ENCODE peak calls at places on chromosomes 5 and 9, in five cellular contexts. One of them, this sample, is unnamed.

GRCh38 chr9:130040901-130041647 is 1.9 kb downstream of the FNBP1 start:
- DNase-seq in astrocyte of the cerebellum: no peak
- DNase-seq in IMR-90: no peak
- DNase-seq in Calu3: no peak
- DNase-seq in HepG2: no peak
- DNase-seq in this sample: no peak

GRCh38 chr5:10328323-10328722 is 20.6 kb upstream of the CMBL start:
- DNase-seq in astrocyte of the cerebellum: no peak
- DNase-seq in HepG2: no peak
- DNase-seq in Calu3: no peak
- DNase-seq in IMR-90: peak; percentile 28
- DNase-seq in this sample: no peak

GRCh38 chr5:154428208-154428607 is 17.6 kb upstream of the SAP30L start:
- DNase-seq in IMR-90: no peak
- DNase-seq in Calu3: no peak
- DNase-seq in HepG2: no peak
- DNase-seq in astrocyte of the cerebellum: no peak
- DNase-seq in this sample: no peak

GRCh38 chr5:116864157-116864837 is 289.7 kb upstream of the SEMA6A start:
- DNase-seq in IMR-90: no peak
- DNase-seq in Calu3: peak; percentile 6
- DNase-seq in HepG2: peak; percentile 99
- DNase-seq in astrocyte of the cerebellum: no peak
- DNase-seq in this sample: no peak

GRCh38 chr5:78533356-78533755 is 115.2 kb downstream of the LHFPL2 start:
- DNase-seq in HepG2: peak; percentile 30
- DNase-seq in Calu3: no peak
- DNase-seq in astrocyte of the cerebellum: no peak
- DNase-seq in IMR-90: peak; percentile 38
- DNase-seq in this sample: no peak

GRCh38 chr5:76789991-76790571 is 28.7 kb upstream of the F2RL1 start:
- DNase-seq in IMR-90: peak; percentile 85
- DNase-seq in Calu3: no peak
- DNase-seq in astrocyte of the cerebellum: no peak
- DNase-seq in HepG2: no peak
- DNase-seq in this sample: no peak

GRCh38 chr9:86043999-86044398 is 55.4 kb downstream of the GOLM1 start:
- DNase-seq in astrocyte of the cerebellum: no peak
- DNase-seq in Calu3: no peak
- DNase-seq in IMR-90: no peak
- DNase-seq in HepG2: peak; percentile 16
- DNase-seq in this sample: no peak

GRCh38 chr5:98755406-98755805 is 18.1 kb upstream of the RGMB start:
- DNase-seq in HepG2: no peak
- DNase-seq in IMR-90: peak; percentile 90
- DNase-seq in Calu3: no peak
- DNase-seq in astrocyte of the cerebellum: peak; percentile 39
- DNase-seq in this sample: no peak

GRCh38 chr9:94796687-94797086 is 70.2 kb downstream of the AOPEP start:
- DNase-seq in HepG2: no peak
- DNase-seq in astrocyte of the cerebellum: no peak
- DNase-seq in IMR-90: no peak
- DNase-seq in Calu3: no peak
- DNase-seq in this sample: no peak

GRCh38 chr9:70616401-70617010 is 202.0 kb upstream of the KLF9 start:
- DNase-seq in IMR-90: no peak
- DNase-seq in HepG2: no peak
- DNase-seq in Calu3: no peak
- DNase-seq in astrocyte of the cerebellum: no peak
- DNase-seq in this sample: no peak

GRCh38 chr5:80479713-80480112 is 8.2 kb upstream of the FAM151B start:
- DNase-seq in IMR-90: no peak
- DNase-seq in astrocyte of the cerebellum: no peak
- DNase-seq in HepG2: no peak
- DNase-seq in Calu3: no peak
- DNase-seq in this sample: no peak

GRCh38 chr9:22395585-22396205 is 50.9 kb upstream of the DMRTA1 start:
- DNase-seq in HepG2: peak; percentile 18
- DNase-seq in IMR-90: peak; percentile 2
- DNase-seq in Calu3: no peak
- DNase-seq in astrocyte of the cerebellum: peak; percentile 53
- DNase-seq in this sample: no peak

GRCh38 chr9:70044450-70045307 is 1.0 kb downstream of the MAMDC2 start:
- DNase-seq in HepG2: no peak
- DNase-seq in IMR-90: peak; percentile 63
- DNase-seq in Calu3: peak; percentile 21
- DNase-seq in astrocyte of the cerebellum: no peak
- DNase-seq in this sample: no peak

GRCh38 chr5:33105521-33105941 is 335.2 kb upstream of the TARS1 start:
- DNase-seq in HepG2: no peak
- DNase-seq in astrocyte of the cerebellum: no peak
- DNase-seq in Calu3: no peak
- DNase-seq in IMR-90: peak; percentile 82
- DNase-seq in this sample: peak; percentile 59

GRCh38 chr5:140108093-140109049 is 5.5 kb upstream of the PURA start:
- DNase-seq in IMR-90: no peak
- DNase-seq in Calu3: peak; percentile 92
- DNase-seq in HepG2: no peak
- DNase-seq in astrocyte of the cerebellum: no peak
- DNase-seq in this sample: no peak

GRCh38 chr5:149341846-149342245 is 3.5 kb upstream of the GRPEL2 start:
- DNase-seq in Calu3: no peak
- DNase-seq in astrocyte of the cerebellum: no peak
- DNase-seq in HepG2: no peak
- DNase-seq in IMR-90: no peak
- DNase-seq in this sample: no peak

GRCh38 chr9:20808002-20808401 is 123.9 kb downstream of the FOCAD start:
- DNase-seq in Calu3: no peak
- DNase-seq in astrocyte of the cerebellum: no peak
- DNase-seq in IMR-90: no peak
- DNase-seq in HepG2: no peak
- DNase-seq in this sample: no peak

GRCh38 chr5:95892784-95893354 is 68.8 kb downstream of the ELL2 start:
- DNase-seq in astrocyte of the cerebellum: peak; percentile 16
- DNase-seq in Calu3: peak; percentile 74
- DNase-seq in HepG2: peak; percentile 48
- DNase-seq in IMR-90: no peak
- DNase-seq in this sample: no peak

GRCh38 chr5:109937951-109938350 is 248.2 kb downstream of the MAN2A1 start:
- DNase-seq in Calu3: no peak
- DNase-seq in astrocyte of the cerebellum: no peak
- DNase-seq in HepG2: no peak
- DNase-seq in IMR-90: no peak
- DNase-seq in this sample: no peak

GRCh38 chr5:162882629-162883028 is 554.8 kb upstream of the CCNG1 start:
- DNase-seq in HepG2: no peak
- DNase-seq in IMR-90: no peak
- DNase-seq in Calu3: no peak
- DNase-seq in astrocyte of the cerebellum: no peak
- DNase-seq in this sample: no peak

GRCh38 chr9:21688108-21689102 is 114.0 kb upstream of the MTAP start:
- DNase-seq in IMR-90: peak; percentile 81
- DNase-seq in astrocyte of the cerebellum: peak; percentile 98
- DNase-seq in Calu3: peak; percentile 38
- DNase-seq in HepG2: no peak
- DNase-seq in this sample: peak; percentile 47

GRCh38 chr5:176664886-176665285 is 17.6 kb downstream of the TSPAN17 start:
- DNase-seq in HepG2: no peak
- DNase-seq in IMR-90: no peak
- DNase-seq in Calu3: no peak
- DNase-seq in astrocyte of the cerebellum: no peak
- DNase-seq in this sample: no peak

GRCh38 chr9:75457474-75458011 is 369.2 kb downstream of the OSTF1 start:
- DNase-seq in IMR-90: no peak
- DNase-seq in Calu3: no peak
- DNase-seq in HepG2: no peak
- DNase-seq in astrocyte of the cerebellum: no peak
- DNase-seq in this sample: no peak

GRCh38 chr5:59583151-59583809 is 310.2 kb downstream of the PDE4D start:
- DNase-seq in IMR-90: no peak
- DNase-seq in Calu3: no peak
- DNase-seq in astrocyte of the cerebellum: no peak
- DNase-seq in HepG2: no peak
- DNase-seq in this sample: no peak

GRCh38 chr5:99141534-99142135 is 212.8 kb upstream of the CHD1 start:
- DNase-seq in astrocyte of the cerebellum: no peak
- DNase-seq in HepG2: no peak
- DNase-seq in Calu3: no peak
- DNase-seq in IMR-90: no peak
- DNase-seq in this sample: no peak

GRCh38 chr9:75101004-75101601 is 12.8 kb downstream of the OSTF1 start:
- DNase-seq in astrocyte of the cerebellum: no peak
- DNase-seq in HepG2: no peak
- DNase-seq in Calu3: no peak
- DNase-seq in IMR-90: no peak
- DNase-seq in this sample: no peak

GRCh38 chr5:68334550-68334880 is 119.0 kb downstream of the PIK3R1 start:
- DNase-seq in astrocyte of the cerebellum: no peak
- DNase-seq in Calu3: no peak
- DNase-seq in HepG2: no peak
- DNase-seq in IMR-90: no peak
- DNase-seq in this sample: no peak

GRCh38 chr5:87393331-87393730 is 19.4 kb downstream of the CCNH start:
- DNase-seq in Calu3: no peak
- DNase-seq in HepG2: no peak
- DNase-seq in astrocyte of the cerebellum: peak; percentile 62
- DNase-seq in IMR-90: peak; percentile 87
- DNase-seq in this sample: no peak

GRCh38 chr5:54756301-54756700 is 229.1 kb downstream of the ESM1 start:
- DNase-seq in IMR-90: no peak
- DNase-seq in astrocyte of the cerebellum: no peak
- DNase-seq in HepG2: no peak
- DNase-seq in Calu3: no peak
- DNase-seq in this sample: no peak

GRCh38 chr5:38595149-38595725 is 38.8 kb upstream of the LIFR start:
- DNase-seq in IMR-90: peak; percentile 61
- DNase-seq in Calu3: no peak
- DNase-seq in HepG2: no peak
- DNase-seq in astrocyte of the cerebellum: peak; percentile 91
- DNase-seq in this sample: peak; percentile 48

GRCh38 chr9:86287013-86287412 is 4.7 kb upstream of the ISCA1 start:
- DNase-seq in Calu3: no peak
- DNase-seq in IMR-90: peak; percentile 70
- DNase-seq in HepG2: peak; percentile 55
- DNase-seq in astrocyte of the cerebellum: peak; percentile 43
- DNase-seq in this sample: no peak

GRCh38 chr5:136667789-136668188 is 302.4 kb upstream of the TRPC7 start:
- DNase-seq in HepG2: no peak
- DNase-seq in Calu3: no peak
- DNase-seq in IMR-90: no peak
- DNase-seq in astrocyte of the cerebellum: no peak
- DNase-seq in this sample: no peak

GRCh38 chr9:126376311-126376902 is 49.8 kb downstream of the MVB12B start:
- DNase-seq in astrocyte of the cerebellum: no peak
- DNase-seq in Calu3: peak; percentile 25
- DNase-seq in IMR-90: no peak
- DNase-seq in HepG2: peak; percentile 90
- DNase-seq in this sample: no peak

GRCh38 chr9:132185164-132186009 is 23.5 kb downstream of the NTNG2 start:
- DNase-seq in Calu3: no peak
- DNase-seq in HepG2: no peak
- DNase-seq in IMR-90: no peak
- DNase-seq in astrocyte of the cerebellum: no peak
- DNase-seq in this sample: no peak

GRCh38 chr9:132181796-132182521 is 20.1 kb downstream of the NTNG2 start:
- DNase-seq in HepG2: no peak
- DNase-seq in IMR-90: peak; percentile 13
- DNase-seq in Calu3: no peak
- DNase-seq in astrocyte of the cerebellum: no peak
- DNase-seq in this sample: no peak

GRCh38 chr9:132183715-132184114 is 21.9 kb downstream of the NTNG2 start:
- DNase-seq in IMR-90: no peak
- DNase-seq in HepG2: no peak
- DNase-seq in astrocyte of the cerebellum: no peak
- DNase-seq in Calu3: no peak
- DNase-seq in this sample: no peak

GRCh38 chr9:132183134-132183533 is 21.3 kb downstream of the NTNG2 start:
- DNase-seq in HepG2: no peak
- DNase-seq in IMR-90: no peak
- DNase-seq in astrocyte of the cerebellum: no peak
- DNase-seq in Calu3: no peak
- DNase-seq in this sample: no peak

DNA sequence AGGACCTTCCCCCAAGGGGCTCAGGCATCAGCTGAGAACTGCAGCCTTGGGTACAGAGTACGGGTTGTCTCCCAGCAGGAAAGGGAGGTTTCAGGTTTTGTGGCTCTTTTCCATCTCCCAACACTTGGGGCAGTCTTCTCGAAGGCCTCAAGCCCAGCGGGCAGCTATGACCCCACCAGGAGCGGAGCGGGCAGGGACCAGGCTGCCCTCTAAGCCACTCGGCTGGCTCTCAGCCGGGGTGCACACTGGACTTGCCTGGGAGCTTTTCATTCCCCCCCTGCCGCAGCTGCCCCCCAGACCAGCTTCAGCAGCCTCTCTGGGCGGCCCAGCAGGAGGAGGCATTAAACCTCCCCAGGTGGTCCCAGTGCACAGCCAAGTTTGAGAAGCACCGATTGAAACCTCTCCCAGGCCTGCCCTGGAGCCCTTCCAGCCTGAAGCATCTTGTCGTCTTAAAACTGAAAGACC is 20.8 kb downstream of the NTNG2 start:
- DNase-seq in astrocyte of the cerebellum: no peak
- DNase-seq in HepG2: no peak
- DNase-seq in Calu3: no peak
- DNase-seq in IMR-90: no peak
- DNase-seq in this sample: no peak
- TF ChIP-seq CTCF in astrocyte of the cerebellum: peak; percentile 45
- TF ChIP-seq CTCF in HepG2: peak; percentile 24
- TF ChIP-seq CTCF in Calu3: no peak
- TF ChIP-seq CTCF in IMR-90: no peak
- TF ChIP-seq CTCF in this sample: peak; percentile 22

GRCh38 chr5:3599283-3600105 is 3.9 kb downstream of the IRX1 start:
- DNase-seq in IMR-90: no peak
- DNase-seq in Calu3: no peak
- DNase-seq in astrocyte of the cerebellum: no peak
- DNase-seq in HepG2: no peak
- DNase-seq in this sample: no peak
- TF ChIP-seq CTCF in IMR-90: no peak
- TF ChIP-seq CTCF in Calu3: no peak
- TF ChIP-seq CTCF in astrocyte of the cerebellum: peak; percentile 41
- TF ChIP-seq CTCF in HepG2: no peak
- TF ChIP-seq CTCF in this sample: no peak

GRCh38 chr5:119336262-119336661 is 19.6 kb upstream of the TNFAIP8 start:
- DNase-seq in IMR-90: no peak
- DNase-seq in HepG2: no peak
- DNase-seq in Calu3: no peak
- DNase-seq in astrocyte of the cerebellum: no peak
- DNase-seq in this sample: no peak
- TF ChIP-seq CTCF in IMR-90: no peak
- TF ChIP-seq CTCF in HepG2: no peak
- TF ChIP-seq CTCF in Calu3: no peak
- TF ChIP-seq CTCF in astrocyte of the cerebellum: no peak
- TF ChIP-seq CTCF in this sample: no peak

GRCh38 chr5:108113950-108114349 is 267.9 kb downstream of the FBXL17 start:
- DNase-seq in Calu3: no peak
- DNase-seq in astrocyte of the cerebellum: no peak
- DNase-seq in HepG2: no peak
- DNase-seq in IMR-90: no peak
- DNase-seq in this sample: no peak
- TF ChIP-seq CTCF in Calu3: no peak
- TF ChIP-seq CTCF in astrocyte of the cerebellum: no peak
- TF ChIP-seq CTCF in HepG2: no peak
- TF ChIP-seq CTCF in IMR-90: no peak
- TF ChIP-seq CTCF in this sample: no peak